ENCODE peak calls at places on chromosomes 7 and 10, in eight cellular contexts. H, T, F, U, M, B, E and A are unnamed samples.
A peak's percentile ranks its signal among the peaks of the same experiment; 100 is the strongest.

GRCh38 chr7:132779164-132779563 is 202.9 kb upstream of the PLXNA4 start:
- DNase-seq in F (no peak), U (no peak), M (no peak), B (no peak), H (no peak), T (no peak), E (no peak), A (no peak)

GRCh38 chr10:132383026-132383565 is 13.9 kb upstream of the PWWP2B start:
- DNase-seq in T (no peak), U (no peak), M (no peak), B (no peak), F (no peak), H (peak; percentile 49), E (no peak), A (peak; percentile 30)

GRCh38 chr7:116354546-116355422 is 144.4 kb downstream of the TES start:
- DNase-seq in F (peak; percentile 96), E (peak; percentile 80), U (peak; percentile 49), B (peak; percentile 32), M (peak; percentile 88), H (peak; percentile 35), T (peak; percentile 97), A (peak; percentile 62)

GRCh38 chr10:5502903-5503835 is 3.8 kb upstream of the CALML5 start:
- DNase-seq in U (peak; percentile 93), H (no peak), T (no peak), B (peak; percentile 87), F (peak; percentile 76), M (no peak), E (peak; percentile 94), A (no peak)

GRCh38 chr10:131650169-131650705 is 250.6 kb upstream of the PPP2R2D start:
- DNase-seq in F (no peak), U (no peak), T (no peak), H (no peak), M (no peak), E (no peak), B (no peak), A (peak; percentile 40)

GRCh38 chr10:121694966-121695340 is 96.7 kb upstream of the FGFR2 start:
- DNase-seq in H (no peak), B (no peak), T (no peak), E (no peak), M (no peak), F (no peak), U (no peak), A (no peak)

GRCh38 chr7:135320277-135320676 is 86.6 kb downstream of the STRA8 start:
- DNase-seq in F (peak; percentile 56), E (peak; percentile 81), T (peak; percentile 44), M (peak; percentile 81), U (peak; percentile 31), B (peak; percentile 54), H (no peak), A (peak; percentile 81)

GRCh38 chr7:151423936-151424335 is 14.1 kb upstream of the WDR86 start:
- DNase-seq in T (no peak), B (no peak), E (no peak), F (no peak), H (peak; percentile 5), U (no peak), M (no peak), A (no peak)

GRCh38 chr7:149772821-149773425 is 465 bp downstream of the ZNF467 start:
- DNase-seq in B (peak; percentile 29), H (peak; percentile 91), U (no peak), M (peak; percentile 36), F (peak; percentile 4), T (no peak), E (peak; percentile 27), A (peak; percentile 79)

GRCh38 chr7:133429371-133429770 is 176.5 kb downstream of the EXOC4 start:
- DNase-seq in M (no peak), E (no peak), T (no peak), H (no peak), F (no peak), U (no peak), B (no peak), A (no peak)

GRCh38 chr7:25353744-25354143 is 125.5 kb upstream of the NPVF start:
- DNase-seq in F (no peak), M (no peak), B (no peak), U (no peak), H (no peak), T (no peak), E (no peak), A (no peak)

GRCh38 chr7:152313879-152314604 is 121.8 kb downstream of the KMT2C start:
- DNase-seq in B (no peak), F (peak; percentile 79), M (peak; percentile 62), T (peak; percentile 88), H (no peak), U (peak; percentile 12), E (peak; percentile 83), A (no peak)

GRCh38 chr7:118870187-118870586 is 645.7 kb downstream of the ANKRD7 start:
- DNase-seq in T (peak; percentile 5), U (no peak), M (no peak), F (peak; percentile 18), B (no peak), E (no peak), H (no peak), A (no peak)

GRCh38 chr10:79321951-79322350 is 25.3 kb upstream of the PPIF start:
- DNase-seq in M (no peak), H (no peak), B (no peak), E (no peak), F (peak; percentile 44), T (no peak), U (no peak), A (no peak)
- H3K4me1 ChIP-seq in M (peaks cover 3% of the 10 kb centered on the region), H (peaks cover 50% of the 10 kb centered on the region), B (peaks cover 7% of the 10 kb centered on the region), E (no peaks in the 10 kb centered on the region), F (peaks cover 61% of the 10 kb centered on the region), T (peaks cover 34% of the 10 kb centered on the region), U (no peaks in the 10 kb centered on the region), A (peaks cover 30% of the 10 kb centered on the region)

GRCh38 chr10:101529720-101530553 is 58.1 kb downstream of the POLL start:
- DNase-seq in U (peak; percentile 12), T (no peak), B (no peak), H (no peak), F (no peak), M (no peak), E (no peak), A (no peak)

GRCh38 chr10:101529207-101529606 is 58.9 kb downstream of the POLL start:
- DNase-seq in U (no peak), F (no peak), M (no peak), T (no peak), H (no peak), B (no peak), E (no peak), A (no peak)

DNA sequence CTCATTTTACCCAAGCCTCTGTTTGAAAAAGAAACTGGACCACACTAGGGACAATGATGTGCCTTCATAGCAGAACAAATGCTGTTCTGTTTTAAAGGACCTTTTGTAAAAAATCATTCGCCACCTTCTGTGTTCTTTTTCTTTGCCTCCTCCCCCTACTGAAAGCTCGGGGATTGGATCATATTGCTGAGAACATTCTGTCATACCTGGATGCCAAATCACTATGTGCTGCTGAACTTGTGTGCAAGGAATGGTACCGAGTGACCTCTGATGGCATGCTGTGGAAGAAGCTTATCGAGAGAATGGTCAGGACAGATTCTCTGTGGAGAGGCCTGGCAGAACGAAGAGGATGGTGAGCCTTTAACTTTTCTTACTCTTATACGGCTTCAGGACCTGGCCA is 62.2 kb downstream of the POLL start:
- DNase-seq in B (no peak), H (no peak), F (no peak), U (no peak), E (no peak), T (no peak), M (no peak), A (no peak)
- H3K27ac ChIP-seq in B (no peak overlapping the region), H (no peak overlapping the region), F (no peak overlapping the region), U (no peak overlapping the region), E (no peak overlapping the region), T (no peak overlapping the region), M (no peak overlapping the region), A (no peak overlapping the region)

GRCh38 chr7:130445008-130445407 is 4.2 kb upstream of the CEP41 start:
- DNase-seq in F (no peak), B (no peak), T (peak; percentile 14), H (no peak), E (no peak), U (no peak), M (no peak), A (no peak)
- TF ChIP-seq CTCF in F (peak; percentile 19), B (no peak), T (no peak), H (no peak), E (no peak), U (no peak), M (no peak), A (no peak)

DNA sequence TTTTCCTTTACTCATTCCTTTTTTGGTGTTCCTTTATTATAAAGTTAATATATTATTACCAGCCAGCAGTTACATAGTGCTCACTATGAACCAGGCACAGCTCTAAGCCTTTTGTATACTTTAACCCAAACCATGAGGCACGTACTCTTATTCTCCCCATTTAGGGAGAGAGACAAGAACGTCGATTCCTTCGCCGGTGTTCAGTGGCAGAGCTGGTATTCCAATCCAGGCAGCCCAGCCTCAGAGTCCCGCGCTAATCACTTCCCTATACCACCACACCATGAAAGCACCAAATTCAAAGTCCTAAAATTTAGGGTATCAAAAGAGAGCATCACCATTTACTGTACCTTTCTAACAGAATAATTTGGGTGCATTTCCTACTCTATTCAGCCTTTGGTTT is 218.5 kb upstream of the KLF14 start:
- DNase-seq in F (no peak), T (no peak), M (no peak), E (no peak), B (no peak), H (no peak), U (no peak), A (no peak)
- H3K4me1 ChIP-seq in F (no peaks in the 10 kb centered on the region), T (peaks cover 61% of the 10 kb centered on the region), M (no peaks in the 10 kb centered on the region), E (no peaks in the 10 kb centered on the region), B (no peaks in the 10 kb centered on the region), H (peaks cover 85% of the 10 kb centered on the region), U (no peaks in the 10 kb centered on the region), A (peaks cover 14% of the 10 kb centered on the region)

GRCh38 chr10:119131512-119132240 is 27.8 kb downstream of the DENND10 start:
- DNase-seq in U (no peak), H (no peak), M (no peak), F (no peak), E (peak; percentile 27), B (peak; percentile 22), T (peak; percentile 35), A (no peak)
- H3K27ac ChIP-seq in U (no peak overlapping the region), H (peak overlapping the region; percentile 89), M (no peak overlapping the region), F (no peak overlapping the region), E (no peak overlapping the region), B (peak overlapping the region; percentile 60), T (peak overlapping the region; percentile 84), A (peak overlapping the region; percentile 80)

DNA sequence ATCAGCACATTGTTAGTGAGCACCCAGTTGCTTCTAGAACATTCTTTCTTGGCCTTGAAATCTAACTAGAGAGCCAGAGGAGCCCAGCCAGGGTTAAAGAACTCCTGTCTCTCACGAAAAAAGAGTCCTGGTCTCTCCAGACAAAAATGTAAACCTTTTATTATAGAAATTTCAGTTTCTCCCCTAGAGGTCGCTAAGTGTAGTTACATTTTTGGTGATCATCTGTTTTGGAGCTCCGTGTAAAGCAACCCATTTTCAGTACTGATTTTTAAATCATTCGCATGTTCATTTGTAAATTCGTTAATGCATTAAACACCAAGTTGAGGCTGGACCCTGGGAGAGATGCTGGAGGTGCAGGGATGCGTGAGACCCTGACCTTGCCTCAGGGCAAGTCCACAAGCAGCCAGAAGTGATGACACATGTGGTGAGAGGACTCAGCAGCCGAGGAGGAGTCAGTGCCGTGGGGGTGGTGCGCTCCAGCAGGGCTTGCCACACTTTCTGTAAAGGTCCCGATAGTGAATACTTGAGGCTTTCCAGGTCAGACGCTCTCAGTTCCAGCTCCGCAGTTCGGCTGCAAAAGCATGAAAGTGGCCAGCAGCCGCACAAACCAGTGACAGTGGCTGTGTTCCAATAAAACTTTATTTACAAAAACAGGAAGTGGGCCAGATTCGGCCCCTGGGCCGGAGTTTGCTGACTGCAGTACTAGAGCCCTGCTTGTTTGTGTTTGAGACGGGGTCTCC is 578.6 kb upstream of the FOXK1 start:
- DNase-seq in E (no peak), M (no peak), H (peak; percentile 71), U (no peak), B (no peak), F (peak; percentile 67), T (peak; percentile 36), A (no peak)
- TF ChIP-seq CTCF in E (no peak), M (no peak), H (no peak), U (no peak), B (no peak), F (peak; percentile 69), T (peak; percentile 52), A (no peak)